ENCODE peak calls at places on chromosomes 13 and 19, in ten cellular contexts. P is heart left ventricle; W is T follicular helper cell; K is tibial artery; E is mesendoderm; G is activated CD8-positive, alpha-beta memory T cell treated with anti-CD3 and anti-CD28 coated beads, Interleukin-2, amount 50 U/mL, for 48 hours; F is CD4-positive, alpha-beta memory T cell; M is NCI-H2081; T is T1000; S is activated naive CD4-positive, alpha-beta T cell treated with anti-CD3 and anti-CD28 coated beads for 36 hours. N is an unnamed sample.

GRCh38 chr19:5957132-5957531 is 20.8 kb downstream of the RANBP3 start:
- DNase-seq in K (no peak), S (no peak), P (no peak), W (no peak), F (no peak), G (no peak), M (peak; percentile 63), T (no peak), E (no peak), N (no peak)

GRCh38 chr13:65307056-65307455 is 1923.1 kb downstream of the PCDH9 start:
- DNase-seq in G (no peak), T (no peak), S (no peak), W (no peak), M (no peak), P (no peak), F (no peak), K (no peak), E (no peak), N (no peak)

GRCh38 chr13:35157143-35157755 is 215.2 kb downstream of the NBEA start:
- DNase-seq in S (peak; percentile 53), W (no peak), E (peak; percentile 64), P (no peak), M (peak; percentile 36), F (peak; percentile 11), K (no peak), T (no peak), G (no peak), N (no peak)

GRCh38 chr19:34228347-34228746 is 26.0 kb upstream of the GARRE1 start:
- DNase-seq in G (no peak), M (no peak), F (no peak), E (no peak), P (no peak), W (no peak), K (no peak), T (no peak), S (no peak), N (no peak)

GRCh38 chr13:112448621-112449544 is 72.7 kb downstream of the SPACA7 start:
- DNase-seq in F (no peak), K (peak; percentile 12), P (no peak), E (no peak), W (no peak), T (no peak), S (no peak), M (no peak), G (peak; percentile 18), N (no peak)

GRCh38 chr19:27738569-27739193 is 1474.3 kb downstream of the UQCRFS1 start:
- DNase-seq in P (no peak), W (no peak), E (no peak), G (no peak), F (no peak), T (no peak), K (no peak), M (no peak), S (no peak), N (no peak)

GRCh38 chr19:56141416-56141992 is 417 bp downstream of the ZNF444 start:
- DNase-seq in G (peak; percentile 66), W (peak; percentile 24), M (no peak), T (no peak), P (no peak), S (peak; percentile 46), E (peak; percentile 45), F (peak; percentile 55), K (no peak), N (peak; percentile 22)

GRCh38 chr13:98033277-98034247 is 80.1 kb downstream of the IPO5 start:
- DNase-seq in T (no peak), G (no peak), W (no peak), K (no peak), F (no peak), S (no peak), E (peak; percentile 74), M (no peak), P (no peak), N (no peak)

GRCh38 chr19:7372810-7373209 is 24.1 kb downstream of the ARHGEF18 start:
- DNase-seq in P (no peak), M (no peak), K (no peak), W (no peak), S (no peak), G (no peak), F (no peak), E (no peak), T (no peak), N (no peak)

GRCh38 chr19:35436477-35437141 is 11.4 kb upstream of the FFAR2 start:
- DNase-seq in P (no peak), M (no peak), W (no peak), T (no peak), K (peak; percentile 24), G (no peak), S (peak; percentile 53), E (no peak), F (peak; percentile 11), N (peak; percentile 21)

GRCh38 chr19:32581704-32582164 is 744 bp downstream of the PDCD5 start:
- DNase-seq in T (no peak), P (peak; percentile 46), K (no peak), W (no peak), G (no peak), E (peak; percentile 37), S (no peak), M (no peak), F (no peak), N (no peak)

GRCh38 chr13:106922384-106922783 is 354.4 kb upstream of the ARGLU1 start:
- DNase-seq in K (no peak), T (no peak), W (no peak), F (no peak), G (no peak), P (no peak), E (no peak), M (no peak), S (no peak), N (no peak)

GRCh38 chr13:75537401-75538365 is at the start of gene COMMD6:
- DNase-seq in M (peak; percentile 63), P (peak; percentile 87), K (peak; percentile 64), S (peak; percentile 70), W (peak; percentile 45), T (peak; percentile 19), G (peak; percentile 83), E (peak; percentile 96), F (peak; percentile 73), N (peak; percentile 75)

GRCh38 chr19:41531438-41532311 is 44.3 kb upstream of the CEACAM21 start:
- DNase-seq in F (peak; percentile 91), S (peak; percentile 95), K (peak; percentile 76), W (peak; percentile 82), T (no peak), G (peak; percentile 75), M (no peak), E (peak; percentile 21), P (peak; percentile 84), N (peak; percentile 86)

GRCh38 chr19:29840066-29840950 is 28.5 kb downstream of the CCNE1 start:
- DNase-seq in W (no peak), T (no peak), M (no peak), E (no peak), G (no peak), F (no peak), S (no peak), P (no peak), K (no peak), N (no peak)

GRCh38 chr19:35009424-35010415 is 9.6 kb downstream of the GRAMD1A start:
- DNase-seq in F (no peak), E (no peak), K (no peak), G (no peak), S (no peak), W (no peak), T (no peak), M (no peak), P (no peak), N (no peak)

GRCh38 chr19:18167975-18168645 is 5.5 kb upstream of the IFI30 start:
- DNase-seq in M (no peak), S (peak; percentile 76), W (no peak), P (peak; percentile 33), F (peak; percentile 56), K (no peak), G (peak; percentile 80), T (no peak), E (no peak), N (peak; percentile 61)

GRCh38 chr13:36057041-36057440 is 74.1 kb downstream of the DCLK1 start:
- DNase-seq in W (no peak), E (no peak), T (no peak), M (no peak), S (no peak), P (no peak), K (no peak), F (no peak), G (no peak), N (no peak)

GRCh38 chr13:102839462-102839861 is 6.4 kb upstream of the ERCC5 start:
- DNase-seq in G (no peak), E (no peak), P (no peak), F (no peak), T (no peak), W (no peak), M (no peak), S (no peak), K (no peak), N (no peak)

GRCh38 chr19:7874080-7874856 is at the start of gene PRR36:
- DNase-seq in F (no peak), S (no peak), E (peak; percentile 71), T (no peak), K (no peak), M (peak; percentile 88), W (no peak), G (no peak), P (peak; percentile 57), N (no peak)

GRCh38 chr19:57641715-57642234 is 8.8 kb downstream of the ZNF211 start:
- DNase-seq in E (no peak), P (no peak), T (no peak), M (no peak), K (no peak), F (no peak), S (no peak), W (no peak), G (no peak), N (no peak)

GRCh38 chr19:31340059-31341025 is 8.9 kb downstream of the TSHZ3 start:
- DNase-seq in M (no peak), T (no peak), F (peak; percentile 69), G (no peak), K (no peak), W (no peak), E (no peak), P (no peak), S (no peak), N (peak; percentile 79)

GRCh38 chr13:32538234-32538620 is 368 bp downstream of the N4BP2L2 start:
- DNase-seq in T (no peak), W (no peak), F (no peak), S (no peak), G (peak; percentile 78), M (no peak), E (no peak), K (peak; percentile 32), P (peak; percentile 59), N (no peak)

GRCh38 chr19:38266070-38266469 is 1.7 kb downstream of the SPINT2 start:
- DNase-seq in K (no peak), E (no peak), G (no peak), P (no peak), T (no peak), W (no peak), M (peak; percentile 2), S (no peak), F (no peak), N (no peak)

GRCh38 chr13:23321534-23322241 is 111.8 kb downstream of the SACS start:
- DNase-seq in E (no peak), M (no peak), K (peak; percentile 64), G (no peak), F (peak; percentile 4), S (peak; percentile 37), P (peak; percentile 79), T (peak; percentile 27), W (no peak), N (peak; percentile 31)

GRCh38 chr13:43981091-43981490 is 101.4 kb downstream of the LACC1 start:
- DNase-seq in S (no peak), P (no peak), K (no peak), W (no peak), G (no peak), F (no peak), T (no peak), M (no peak), E (peak; percentile 76), N (no peak)

GRCh38 chr13:44403720-44404063 is 30.1 kb downstream of the SERP2 start:
- DNase-seq in M (peak; percentile 61), T (no peak), S (no peak), W (no peak), P (no peak), G (no peak), E (peak; percentile 79), F (no peak), K (no peak), N (no peak)

GRCh38 chr13:37682496-37682895 is 83.9 kb upstream of the POSTN start:
- DNase-seq in M (no peak), G (no peak), P (no peak), W (no peak), T (no peak), S (no peak), K (no peak), E (no peak), F (no peak), N (no peak)